ENCODE peak calls at places on chromosomes 12 and 14, in four cellular contexts. O, H, F and E are unnamed samples.

GRCh38 chr12:2264622-2265306 is 212.0 kb downstream of the CACNA1C start:
- DNase-seq in O (no peak), H (peak), F (no peak), E (no peak)

GRCh38 chr12:5533368-5533767 is 101.5 kb downstream of the NTF3 start:
- DNase-seq in O (no peak), F (no peak), H (no peak), E (no peak)

GRCh38 chr12:130013771-130014484 is 110.1 kb upstream of the TMEM132D start:
- DNase-seq in H (no peak), O (peak), F (no peak), E (peak)

GRCh38 chr14:101772770-101773169 is 11.3 kb downstream of the PPP2R5C start:
- DNase-seq in H (no peak), O (no peak), F (no peak), E (no peak)

GRCh38 chr14:95389471-95390011 is 69.8 kb upstream of the CLMN start:
- DNase-seq in O (no peak), F (peak), H (no peak), E (no peak)

GRCh38 chr12:110744697-110745264 is 2.1 kb upstream of the PPP1CC start:
- DNase-seq in F (no peak), H (no peak), O (peak), E (no peak)

GRCh38 chr12:87848248-87848868 is 180.8 kb downstream of the C12orf50 start:
- DNase-seq in O (no peak), F (no peak), H (no peak), E (no peak)

GRCh38 chr14:94113490-94113889 is 3.0 kb downstream of the IFI27 start:
- DNase-seq in F (no peak), H (no peak), O (peak), E (no peak)

GRCh38 chr14:85296466-85297210 is 233.3 kb upstream of the FLRT2 start:
- DNase-seq in F (no peak), O (no peak), H (no peak), E (no peak)

GRCh38 chr14:52649511-52649910 is 45.8 kb downstream of the ERO1A start:
- DNase-seq in H (no peak), O (no peak), F (no peak), E (no peak)

GRCh38 chr12:3596703-3597472 is 105.9 kb downstream of the PRMT8 start:
- DNase-seq in O (no peak), H (no peak), F (peak), E (no peak)

GRCh38 chr14:104794099-104794498 is 1.4 kb downstream of the AKT1 start:
- DNase-seq in H (no peak), F (peak), O (peak), E (no peak)

GRCh38 chr14:71438684-71439083 is 493.5 kb upstream of the RGS6 start:
- DNase-seq in O (no peak), F (no peak), H (no peak), E (no peak)

GRCh38 chr14:97077253-97077653 is 280.1 kb downstream of the VRK1 start:
- DNase-seq in F (no peak), O (peak), H (no peak), E (no peak)

GRCh38 chr12:45464699-45465098 is 248.8 kb downstream of the ANO6 start:
- DNase-seq in O (no peak), H (no peak), F (no peak), E (no peak)

GRCh38 chr14:64539186-64539552 is 1.4 kb upstream of the HSPA2 start:
- DNase-seq in O (no peak), H (no peak), F (no peak), E (no peak)

GRCh38 chr14:64542839-64543207 is 2.3 kb downstream of the HSPA2 start:
- DNase-seq in F (no peak), H (no peak), O (no peak), E (no peak)

GRCh38 chr14:64541261-64541970 is 875 bp downstream of the HSPA2 start:
- DNase-seq in O (no peak), H (no peak), F (peak), E (no peak)

GRCh38 chr14:64541971-64542838 is 1.7 kb downstream of the HSPA2 start:
- DNase-seq in O (no peak), H (no peak), F (peak), E (no peak)

DNA sequence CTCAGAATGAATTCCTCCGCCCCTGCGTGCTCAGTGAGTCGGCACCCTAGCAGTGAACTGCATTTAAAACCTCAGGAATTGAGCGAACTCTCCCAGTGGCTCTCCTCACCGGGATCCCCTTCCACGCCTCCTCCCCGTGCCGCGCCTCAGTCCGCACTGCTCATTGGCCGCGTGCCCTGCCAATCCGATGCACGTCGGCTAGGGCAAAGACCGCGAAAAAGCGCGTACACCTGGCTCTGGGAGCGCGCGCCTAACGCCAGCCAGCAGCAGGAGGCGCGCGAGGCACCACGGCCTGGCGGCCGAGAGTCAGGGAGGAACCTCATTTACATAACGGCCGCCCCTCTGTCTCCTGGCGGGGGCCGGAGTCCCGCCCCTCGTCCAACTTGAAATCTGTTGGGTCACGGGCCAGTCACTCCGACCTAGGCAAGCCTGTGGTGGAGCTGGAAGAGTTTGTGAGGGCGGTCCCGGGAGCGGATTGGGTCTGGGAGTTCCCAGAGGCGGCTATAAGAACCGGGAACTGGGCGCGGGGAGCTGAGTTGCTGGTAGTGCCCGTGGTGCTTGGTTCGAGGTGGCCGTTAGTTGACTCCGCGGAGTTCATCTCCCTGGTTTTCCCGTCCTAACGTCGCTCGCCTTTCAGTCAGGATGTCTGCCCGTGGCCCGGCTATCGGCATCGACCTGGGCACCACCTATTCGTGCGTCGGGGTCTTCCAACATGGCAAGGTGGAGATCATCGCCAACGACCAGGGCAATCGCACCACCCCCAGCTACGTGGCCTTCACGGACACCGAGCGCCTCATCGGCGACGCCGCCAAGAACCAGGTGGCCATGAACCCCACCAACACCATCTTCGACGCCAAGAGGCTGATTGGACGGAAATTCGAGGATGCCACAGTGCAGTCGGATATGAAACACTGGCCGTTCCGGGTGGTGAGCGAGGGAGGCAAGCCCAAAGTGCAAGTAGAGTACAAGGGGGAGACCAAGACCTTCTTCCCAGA is at the start of gene HSPA2:
- DNase-seq in F (peak), H (peak), O (peak), E (peak)
- TF ChIP-seq POLR2AphosphoS5 in F (peak), H (peak), O (peak), E (peak)

DNA sequence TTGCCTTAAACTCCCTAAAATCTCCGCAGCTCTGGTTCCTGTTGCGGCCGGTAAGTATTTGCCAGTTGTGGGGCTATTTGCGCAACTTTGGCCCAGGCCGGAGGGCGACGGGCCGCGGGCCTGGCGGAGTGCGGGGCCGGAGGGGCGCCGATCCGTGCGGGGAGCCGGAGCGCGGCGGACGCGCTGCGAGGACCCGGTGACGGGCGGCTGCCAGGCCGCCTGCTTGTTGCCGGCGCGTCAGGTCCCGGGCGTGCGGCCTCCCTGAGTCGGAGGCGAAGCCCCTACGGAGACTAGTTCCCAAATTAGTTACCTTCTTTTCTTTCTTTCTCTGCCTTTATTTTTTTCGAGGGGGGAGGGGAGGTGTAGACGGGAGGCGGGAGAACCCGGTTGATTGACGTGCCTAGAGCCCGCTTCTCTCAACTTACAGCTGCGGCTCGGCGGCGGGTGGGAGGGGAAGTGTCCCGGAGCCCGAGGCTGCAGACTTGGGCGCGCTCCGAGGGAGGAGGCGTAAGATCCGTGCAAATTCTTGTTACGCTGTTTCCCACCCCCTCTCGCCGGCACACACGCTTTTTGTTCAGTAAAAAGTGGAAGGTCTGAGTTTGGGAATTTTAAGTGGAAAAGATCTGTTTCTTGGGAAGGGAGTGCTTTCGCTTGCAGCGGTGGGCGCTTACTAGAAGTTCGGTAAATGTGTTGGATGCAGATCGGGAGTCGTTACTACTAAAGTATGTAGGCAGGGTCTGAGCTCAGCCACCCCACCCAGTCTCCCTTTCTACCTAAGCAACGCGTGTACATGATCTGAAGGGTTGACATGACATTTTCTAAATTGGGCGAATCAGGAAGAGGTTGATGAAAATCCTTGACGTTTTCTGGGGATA is 564 bp downstream of the ZBTB1 start:
- DNase-seq in H (peak), F (peak), O (peak), E (peak)
- TF ChIP-seq POLR2A in H (no peak), F (no peak), O (no peak), E (peak)

GRCh38 chr12:119669744-119670472 is 2.0 kb downstream of the PRKAB1 start:
- DNase-seq in O (peak), H (no peak), F (no peak), E (no peak)
- TF ChIP-seq POLR2AphosphoS5 in O (peak), H (no peak), F (no peak), E (no peak)

GRCh38 chr12:10645910-10646309 is 27.9 kb downstream of the STYK1 start:
- DNase-seq in F (no peak), O (no peak), H (no peak), E (no peak)

GRCh38 chr12:10636611-10637010 is 23.2 kb upstream of the MAGOHB start:
- DNase-seq in H (no peak), O (peak), F (no peak), E (no peak)

GRCh38 chr12:10638728-10639127 is 25.3 kb upstream of the MAGOHB start:
- DNase-seq in H (no peak), F (no peak), O (no peak), E (no peak)

GRCh38 chr12:10636124-10636523 is 22.7 kb upstream of the MAGOHB start:
- DNase-seq in H (no peak), O (peak), F (no peak), E (no peak)

GRCh38 chr12:10641735-10642500 is 28.5 kb upstream of the MAGOHB start:
- DNase-seq in F (no peak), O (no peak), H (no peak), E (no peak)
- TF ChIP-seq POLR2A in F (no peak), O (no peak), H (no peak), E (no peak)